ENCODE peak calls at places on chromosomes 7 and 10, in four cellular contexts. N is amniotic stem cell, S is occipital lobe, Y is ecto neural progenitor cell. D is an unnamed sample.

GRCh38 chr10:48982584-48982983 is 42.9 kb upstream of the LRRC18 start:
- DNase-seq in S (no peak), N (no peak), Y (no peak), D (no peak)

GRCh38 chr10:100656479-100656878 is 88.9 kb upstream of the PAX2 start:
- DNase-seq in Y (peak; percentile 70), S (no peak), N (no peak), D (no peak)

GRCh38 chr10:83253272-83253671 is 886.0 kb upstream of the GHITM start:
- DNase-seq in S (no peak), N (no peak), Y (no peak), D (no peak)

GRCh38 chr7:128010392-128011078 is 20.7 kb downstream of the LRRC4 start:
- DNase-seq in N (no peak), S (no peak), Y (no peak), D (no peak)

GRCh38 chr10:116053910-116054309 is 219.1 kb downstream of the GFRA1 start:
- DNase-seq in Y (no peak), S (no peak), N (no peak), D (no peak)

GRCh38 chr10:107418411-107418810 is 253.9 kb upstream of the SORCS1 start:
- DNase-seq in Y (no peak), S (no peak), N (no peak), D (no peak)

GRCh38 chr7:1700086-1700485 is 30.0 kb downstream of the ELFN1 start:
- DNase-seq in Y (peak; percentile 31), S (no peak), N (no peak), D (no peak)

GRCh38 chr7:48665361-48666135 is 258.8 kb upstream of the CDC14C start:
- DNase-seq in S (no peak), Y (no peak), N (no peak), D (no peak)

GRCh38 chr10:125866421-125867029 is 14.6 kb downstream of the DHX32 start:
- DNase-seq in S (no peak), Y (no peak), N (no peak), D (no peak)

GRCh38 chr10:30820282-30820991 is 190.9 kb upstream of the LYZL2 start:
- DNase-seq in S (no peak), N (peak; percentile 59), Y (no peak), D (peak; percentile 82)

GRCh38 chr7:50673096-50673495 is 107.9 kb upstream of the DDC start:
- DNase-seq in N (no peak), Y (no peak), S (no peak), D (no peak)

GRCh38 chr10:11093733-11094132 is 76.1 kb downstream of the CELF2 start:
- DNase-seq in N (no peak), S (no peak), Y (no peak), D (no peak)

GRCh38 chr7:34019431-34019830 is 114.1 kb downstream of the BMPER start:
- DNase-seq in N (no peak), S (no peak), Y (no peak), D (no peak)

GRCh38 chr7:113480537-113480936 is 362.2 kb upstream of the SMIM30 start:
- DNase-seq in Y (no peak), S (no peak), N (no peak), D (no peak)

GRCh38 chr10:120805014-120805805 is 46.0 kb upstream of the WDR11 start:
- DNase-seq in S (no peak), Y (no peak), N (no peak), D (no peak)

GRCh38 chr7:131231381-131232220 is 96.1 kb upstream of the MKLN1 start:
- DNase-seq in S (no peak), Y (no peak), N (no peak), D (peak; percentile 41)

GRCh38 chr10:72297281-72297967 is 23.7 kb downstream of the DDIT4 start:
- DNase-seq in S (peak; percentile 32), Y (no peak), N (no peak), D (peak; percentile 56)

GRCh38 chr7:41292457-41292856 is 410.4 kb downstream of the INHBA start:
- DNase-seq in Y (no peak), S (no peak), N (no peak), D (no peak)

GRCh38 chr10:12531305-12531738 is 182.0 kb downstream of the CAMK1D start:
- DNase-seq in N (no peak), S (no peak), Y (no peak), D (no peak)

GRCh38 chr7:116431783-116432182 is 67.8 kb upstream of the CAV2 start:
- DNase-seq in Y (no peak), N (no peak), S (no peak), D (no peak)

GRCh38 chr10:73218466-73219191 is 28.4 kb downstream of the DNAJC9 start:
- DNase-seq in S (no peak), N (no peak), Y (no peak), D (no peak)

GRCh38 chr7:83032195-83032594 is 130.5 kb downstream of the PCLO start:
- DNase-seq in Y (no peak), N (no peak), S (no peak), D (no peak)

GRCh38 chr10:102492344-102492939 is 10.1 kb downstream of the ACTR1A start:
- DNase-seq in S (no peak), Y (no peak), N (no peak), D (no peak)